ENCODE peak calls at places on chromosomes 16 and 17, in ten cellular contexts. M, S, E, O, P, U, C, N, H and J are unnamed samples. For H3K9me3, the result is how much of the 10 kb centered on the place peaks cover.

GRCh38 chr16:5722220-5722619 is 624.6 kb upstream of the EEF2KMT start:
- DNase-seq in M (no peak), C (no peak), H (no peak), N (no peak), O (no peak), P (no peak), U (no peak), S (no peak), E (no peak), J (no peak)

GRCh38 chr17:9928601-9929341 is 23.7 kb upstream of the RCVRN start:
- DNase-seq in P (no peak), S (no peak), H (no peak), U (no peak), E (peak), C (no peak), N (no peak), M (peak), O (peak), J (no peak)

GRCh38 chr16:86567701-86568571 is 1.3 kb downstream of the FOXC2 start:
- DNase-seq in P (peak), C (no peak), H (no peak), O (peak), N (peak), S (no peak), U (no peak), M (no peak), E (no peak), J (no peak)

GRCh38 chr16:20611350-20611902 is 35.3 kb upstream of the ACSM2B start:
- DNase-seq in M (no peak), E (no peak), H (no peak), C (no peak), N (no peak), U (peak), S (no peak), O (no peak), P (peak), J (peak)

GRCh38 chr17:56715613-56716357 is 117.9 kb downstream of the C17orf67 start:
- DNase-seq in C (peak), N (peak), P (peak), U (peak), O (peak), S (peak), E (peak), H (peak), M (peak), J (peak)

GRCh38 chr16:4346205-4346781 is 4.8 kb downstream of the PAM16 start:
- DNase-seq in C (no peak), O (no peak), M (no peak), U (no peak), N (no peak), H (no peak), P (no peak), S (no peak), E (no peak), J (no peak)

GRCh38 chr17:43924558-43924957 is 17.2 kb upstream of the MPP2 start:
- DNase-seq in C (no peak), N (no peak), S (no peak), M (no peak), P (no peak), U (no peak), H (no peak), O (no peak), E (no peak), J (no peak)

GRCh38 chr17:1460233-1460632 is 4.2 kb upstream of the CRK start:
- DNase-seq in N (peak), E (peak), U (peak), O (no peak), P (peak), M (peak), S (peak), H (no peak), C (peak), J (peak)

GRCh38 chr17:45231481-45232116 is 9.9 kb downstream of the FMNL1 start:
- DNase-seq in E (peak), U (no peak), N (no peak), C (no peak), S (no peak), O (no peak), H (peak), M (peak), P (peak), J (no peak)

GRCh38 chr16:15966420-15967222 is 17.2 kb downstream of the ABCC1 start:
- DNase-seq in U (no peak), M (peak), H (no peak), N (peak), E (peak), P (no peak), C (no peak), O (peak), S (no peak), J (no peak)

GRCh38 chr16:529012-529575 is 1.6 kb downstream of the CAPN15 start:
- DNase-seq in N (no peak), U (peak), E (no peak), C (no peak), M (no peak), P (no peak), S (no peak), H (no peak), O (no peak), J (no peak)

GRCh38 chr16:74984194-74984669 is 691 bp downstream of the WDR59 start:
- DNase-seq in S (no peak), H (no peak), N (peak), E (peak), C (no peak), M (peak), U (no peak), O (peak), P (no peak), J (peak)

GRCh38 chr17:62085511-62086408 is 20.7 kb upstream of the MED13 start:
- DNase-seq in U (no peak), O (peak), M (no peak), C (no peak), P (no peak), S (no peak), E (no peak), N (no peak), H (no peak), J (no peak)

GRCh38 chr17:14432058-14432457 is 131.2 kb downstream of the HS3ST3B1 start:
- DNase-seq in E (no peak), H (no peak), C (no peak), M (no peak), P (no peak), O (no peak), U (no peak), N (no peak), S (no peak), J (no peak)

GRCh38 chr16:11992008-11992584 is 15.6 kb downstream of the SNX29 start:
- DNase-seq in P (no peak), U (no peak), M (no peak), N (no peak), S (no peak), H (no peak), O (no peak), E (no peak), C (no peak), J (no peak)

GRCh38 chr17:81064746-81065475 is 30.0 kb downstream of the BAIAP2 start:
- DNase-seq in N (no peak), O (peak), P (no peak), M (no peak), C (no peak), U (no peak), E (no peak), S (no peak), H (no peak), J (no peak)

GRCh38 chr17:44358066-44358465 is 5.6 kb downstream of the FAM171A2 start:
- DNase-seq in P (no peak), S (no peak), U (no peak), C (no peak), M (no peak), O (no peak), E (no peak), N (no peak), H (no peak), J (no peak)

GRCh38 chr17:79019631-79020584 is 4.1 kb upstream of the C1QTNF1 start:
- DNase-seq in P (peak), M (peak), O (peak), S (peak), U (no peak), E (peak), C (peak), H (peak), N (peak), J (peak)

GRCh38 chr17:64739316-64740058 is 77.4 kb upstream of the SMURF2 start:
- DNase-seq in N (peak), O (peak), E (peak), U (no peak), M (no peak), S (no peak), P (no peak), C (no peak), H (no peak), J (no peak)

GRCh38 chr17:76524598-76525512 is 12.7 kb downstream of the CYGB start:
- DNase-seq in C (no peak), S (peak), M (no peak), U (peak), O (peak), H (no peak), N (no peak), E (peak), P (peak), J (peak)

DNA sequence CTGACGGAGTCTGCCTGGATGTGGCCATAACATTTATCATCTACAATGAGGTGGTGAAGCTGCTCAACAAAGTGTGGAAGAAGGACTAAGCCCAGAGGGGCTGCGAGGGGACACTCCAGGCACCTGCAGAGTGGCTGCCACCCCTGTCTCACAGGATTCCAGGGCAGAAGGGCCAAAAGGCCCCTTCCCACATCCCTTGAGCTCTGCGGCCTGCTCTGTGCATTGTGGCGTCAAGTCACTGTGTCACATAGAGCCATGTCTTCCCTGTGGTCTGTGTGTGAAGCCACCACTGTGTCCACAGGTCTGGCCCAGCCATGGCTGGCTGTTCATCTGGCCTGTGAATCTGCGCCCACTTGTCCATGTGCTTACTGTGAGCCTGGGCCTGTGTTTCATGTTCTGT is 1714.6 kb downstream of the TP53TG3F start:
- DNase-seq in U (no peak), N (no peak), P (no peak), H (peak), O (no peak), E (no peak), C (no peak), S (peak), M (no peak), J (no peak)
- H3K9me3 ChIP-seq in U (under half), N (under half), P (under half), H (under half), O (under half), E (under half), C (under half), S (under half), M (under half), J (under half)

DNA sequence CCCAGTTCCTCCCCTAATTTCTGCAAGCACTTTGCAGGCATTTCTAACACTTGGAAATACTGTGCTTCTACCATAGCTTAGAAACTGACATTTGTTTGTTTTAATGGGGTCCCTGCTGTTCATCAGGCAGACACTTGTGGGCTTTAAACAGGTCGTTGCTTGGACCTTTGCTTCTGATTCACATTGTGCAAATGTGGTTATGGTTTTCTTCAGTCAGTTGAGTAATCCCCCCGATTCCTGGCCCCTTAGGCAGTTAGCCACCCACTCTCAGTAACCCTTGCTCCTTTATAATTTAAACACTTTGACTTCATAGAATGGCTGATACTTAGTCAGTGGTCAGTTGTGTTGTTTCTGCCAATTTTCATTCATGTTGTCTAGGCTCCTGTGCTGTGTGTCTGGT is 39.4 kb downstream of the SLC47A1 start:
- DNase-seq in M (no peak), E (no peak), H (no peak), O (peak), S (no peak), P (no peak), N (no peak), C (no peak), U (no peak), J (no peak)
- H3K9me3 ChIP-seq in M (under half), E (under half), H (under half), O (under half), S (under half), P (under half), N (under half), C (under half), U (under half), J (under half)

DNA sequence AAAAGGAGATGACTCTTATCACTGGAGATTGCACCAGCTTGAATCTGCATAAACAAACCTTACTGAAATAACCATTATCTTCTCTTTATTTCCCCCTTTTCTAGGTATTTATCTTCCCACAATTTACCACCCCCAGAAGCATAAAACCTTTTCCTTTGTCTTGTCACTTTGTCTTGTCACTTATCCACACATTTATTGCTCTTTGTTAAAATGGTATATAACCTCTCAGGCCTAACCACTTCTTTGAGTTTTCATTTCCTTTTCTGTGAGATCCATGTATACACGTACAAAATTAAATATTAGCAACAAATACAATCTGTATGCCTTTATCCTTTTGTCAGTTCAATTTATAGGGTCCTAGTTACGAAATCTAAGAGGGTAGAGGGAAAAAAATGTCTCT is 122.9 kb downstream of the CACNG3 start:
- DNase-seq in U (no peak), E (no peak), O (no peak), H (no peak), N (no peak), M (no peak), P (no peak), C (no peak), S (no peak), J (no peak)
- H3K9me3 ChIP-seq in U (under half), E (under half), O (under half), H (under half), N (under half), M (under half), P (under half), C (under half), S (half or more), J (under half)

DNA sequence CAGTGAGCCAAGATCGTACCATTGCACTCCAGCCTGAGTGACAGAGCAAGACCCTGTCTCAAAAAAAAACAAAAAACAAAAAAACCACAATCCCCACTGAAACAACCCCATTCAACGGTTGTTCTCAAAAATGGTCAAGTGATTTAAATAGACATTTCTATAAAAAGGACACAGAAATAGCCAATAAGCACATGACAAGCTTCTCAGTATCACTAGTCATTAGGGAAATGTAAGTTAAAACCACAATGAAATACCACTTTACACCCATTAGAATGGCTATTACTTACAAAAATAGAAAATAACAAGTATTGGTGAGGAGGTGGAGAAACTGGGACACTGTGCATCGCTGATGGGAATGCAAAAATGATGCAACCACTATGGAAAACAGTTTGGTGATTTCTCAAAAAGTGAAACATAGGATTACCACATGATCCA is 26.6 kb upstream of the MYLK3 start:
- DNase-seq in N (no peak), S (no peak), P (no peak), U (no peak), C (no peak), H (no peak), M (no peak), O (no peak), E (no peak), J (no peak)
- H3K9me3 ChIP-seq in N (under half), S (under half), P (under half), U (under half), C (under half), H (under half), M (under half), O (under half), E (under half), J (under half)

DNA sequence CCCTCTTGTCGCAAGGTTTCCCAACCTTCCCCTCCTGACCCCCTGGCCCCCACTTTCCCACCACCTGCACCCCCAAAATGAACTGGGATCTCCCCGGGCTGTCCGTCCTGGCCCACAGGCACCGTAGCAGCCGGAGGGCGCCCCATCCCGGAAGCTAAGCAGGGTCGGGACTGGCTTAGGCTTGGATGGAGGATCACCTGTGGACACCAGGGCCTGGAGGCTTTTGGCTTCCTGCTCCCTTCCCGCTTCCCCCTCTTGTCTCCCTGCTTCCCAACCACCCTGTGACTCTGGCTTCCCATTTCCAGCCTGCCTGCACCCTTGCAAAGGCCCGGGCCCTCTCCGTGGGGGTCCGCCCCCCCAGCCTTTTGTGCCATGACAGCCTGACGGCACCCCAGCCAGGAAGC is 2291.3 kb downstream of the TP53TG3F start:
- DNase-seq in C (no peak), M (no peak), O (no peak), N (no peak), U (no peak), S (no peak), E (no peak), H (no peak), P (no peak), J (no peak)
- H3K9me3 ChIP-seq in C (under half), M (under half), O (under half), N (under half), U (under half), S (half or more), E (under half), H (half or more), P (under half), J (under half)

DNA sequence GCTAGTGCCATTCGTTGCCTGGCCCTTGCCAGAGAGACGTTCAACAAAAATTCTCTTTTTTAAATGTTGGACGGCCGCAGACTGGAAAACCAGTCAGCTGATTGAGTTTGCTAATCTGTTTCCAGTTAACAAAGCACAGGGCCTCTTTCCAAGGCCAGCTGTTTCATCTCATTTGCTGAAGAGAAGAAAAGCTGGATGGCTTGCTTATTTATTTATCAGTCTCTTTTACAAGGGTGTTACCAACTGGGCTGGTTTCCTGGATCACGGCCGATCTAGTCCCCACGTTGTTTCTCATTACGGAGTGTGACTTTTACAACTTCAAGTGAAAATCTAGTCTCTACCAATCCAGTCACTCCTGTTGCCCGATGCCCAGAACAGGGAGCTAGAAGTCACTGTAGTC is 418.6 kb upstream of the DYNLRB2 start:
- DNase-seq in S (no peak), C (peak), H (no peak), P (peak), E (no peak), N (no peak), M (no peak), O (peak), U (peak), J (peak)
- H3K9me3 ChIP-seq in S (under half), C (under half), H (under half), P (under half), E (under half), N (under half), M (under half), O (under half), U (under half), J (under half)

GRCh38 chr16:17589898-17590297 is 119.1 kb upstream of the XYLT1 start:
- DNase-seq in E (no peak), M (no peak), P (no peak), O (no peak), C (no peak), U (no peak), N (no peak), S (no peak), H (no peak), J (no peak)

GRCh38 chr16:17590711-17591654 is 120.2 kb upstream of the XYLT1 start:
- DNase-seq in P (no peak), M (no peak), O (peak), E (no peak), H (no peak), U (no peak), N (no peak), C (no peak), S (no peak), J (no peak)

GRCh38 chr16:17585449-17586080 is 114.8 kb upstream of the XYLT1 start:
- DNase-seq in E (no peak), U (no peak), O (no peak), N (no peak), P (no peak), H (no peak), C (no peak), M (no peak), S (no peak), J (no peak)
- H3K9me3 ChIP-seq in E (under half), U (under half), O (under half), N (under half), P (under half), H (under half), C (under half), M (under half), S (under half), J (under half)